ENCODE peak calls at places on chromosomes 7 and 10, in ten cellular contexts. R, D, X, P, M, O, E, B, J and G are unnamed samples.

GRCh38 chr7:158238616-158239289 is 348.9 kb downstream of the PTPRN2 start:
- DNase-seq in R (peak; percentile 86), D (no peak), X (no peak), P (no peak), M (no peak), O (peak; percentile 79), E (no peak), B (no peak), J (no peak), G (no peak)

GRCh38 chr7:24025094-24025493 is 258.9 kb upstream of the NPY start:
- DNase-seq in R (no peak), D (no peak), X (no peak), P (no peak), M (no peak), O (no peak), E (no peak), B (no peak), J (no peak), G (no peak)

GRCh38 chr7:55464422-55464821 is 99.3 kb downstream of the LANCL2 start:
- DNase-seq in R (no peak), D (no peak), X (no peak), P (no peak), M (no peak), O (no peak), E (no peak), B (no peak), J (no peak), G (no peak)

GRCh38 chr7:115962340-115962739 is 68.2 kb downstream of the TFEC start:
- DNase-seq in R (no peak), D (no peak), X (no peak), P (no peak), M (no peak), O (no peak), E (no peak), B (no peak), J (no peak), G (no peak)

GRCh38 chr10:117929321-117930067 is 117.2 kb downstream of the RAB11FIP2 start:
- DNase-seq in R (peak; percentile 90), D (no peak), X (no peak), P (no peak), M (peak; percentile 2), O (no peak), E (no peak), B (no peak), J (no peak), G (no peak)

GRCh38 chr7:14430921-14431320 is 441.5 kb upstream of the ETV1 start:
- DNase-seq in R (no peak), D (no peak), X (no peak), P (no peak), M (no peak), O (no peak), E (no peak), B (no peak), J (no peak), G (no peak)

GRCh38 chr7:26531926-26532325 is 240.3 kb downstream of the SNX10 start:
- DNase-seq in R (no peak), D (no peak), X (no peak), P (no peak), M (no peak), O (no peak), E (no peak), B (no peak), J (no peak), G (no peak)

GRCh38 chr7:22571776-22572175 is 71.8 kb upstream of the STEAP1B start:
- DNase-seq in R (no peak), D (no peak), X (no peak), P (peak; percentile 18), M (no peak), O (no peak), E (no peak), B (no peak), J (no peak), G (no peak)

GRCh38 chr7:2384354-2385243 is 18.8 kb upstream of the CHST12 start:
- DNase-seq in R (no peak), D (no peak), X (no peak), P (no peak), M (no peak), O (no peak), E (no peak), B (no peak), J (no peak), G (no peak)

GRCh38 chr7:3912291-3912690 is 611.2 kb downstream of the SDK1 start:
- DNase-seq in R (no peak), D (no peak), X (no peak), P (no peak), M (no peak), O (no peak), E (no peak), B (no peak), J (no peak), G (no peak)

GRCh38 chr7:8065356-8065813 is 96.8 kb downstream of the GLCCI1 start:
- DNase-seq in R (no peak), D (no peak), X (no peak), P (no peak), M (no peak), O (no peak), E (no peak), B (no peak), J (no peak), G (no peak)

GRCh38 chr7:93115796-93116195 is 2.0 kb downstream of the SAMD9 start:
- DNase-seq in R (no peak), D (no peak), X (no peak), P (no peak), M (no peak), O (no peak), E (no peak), B (no peak), J (no peak), G (no peak)

GRCh38 chr10:112967200-112967599 is 17.2 kb downstream of the TCF7L2 start:
- DNase-seq in R (no peak), D (no peak), X (no peak), P (no peak), M (no peak), O (no peak), E (no peak), B (no peak), J (no peak), G (no peak)

GRCh38 chr7:45593877-45594276 is 19.7 kb downstream of the ADCY1 start:
- DNase-seq in R (peak; percentile 80), D (no peak), X (no peak), P (no peak), M (no peak), O (peak; percentile 82), E (no peak), B (no peak), J (no peak), G (no peak)

GRCh38 chr7:13731643-13732042 is 257.8 kb downstream of the ETV1 start:
- DNase-seq in R (no peak), D (no peak), X (no peak), P (no peak), M (no peak), O (no peak), E (no peak), B (no peak), J (no peak), G (no peak)

GRCh38 chr7:100632951-100633717 is 8.2 kb downstream of the TFR2 start:
- DNase-seq in R (no peak), D (peak; percentile 73), X (no peak), P (no peak), M (no peak), O (no peak), E (no peak), B (no peak), J (peak; percentile 57), G (no peak)
- TF ChIP-seq POLR2A in R (no peak), D (no peak), X (no peak), P (no peak), M (no peak), O (no peak), E (no peak), B (peak; percentile 62), J (no peak), G (no peak)

GRCh38 chr10:13161267-13162012 is at the start of gene MCM10:
- DNase-seq in R (peak; percentile 99), D (peak; percentile 96), X (peak; percentile 99), P (peak; percentile 99), M (peak; percentile 98), O (no peak), E (peak; percentile 98), B (peak; percentile 94), J (peak; percentile 99), G (peak; percentile 98)
- TF ChIP-seq POLR2A in R (no peak), D (no peak), X (no peak), P (no peak), M (no peak), O (no peak), E (no peak), B (peak; percentile 60), J (no peak), G (no peak)

GRCh38 chr7:43298617-43299016 is 186.2 kb downstream of the HECW1 start:
- DNase-seq in R (no peak), D (no peak), X (no peak), P (no peak), M (no peak), O (no peak), E (no peak), B (no peak), J (no peak), G (no peak)

GRCh38 chr7:43303740-43304241 is 191.3 kb downstream of the HECW1 start:
- DNase-seq in R (no peak), D (no peak), X (no peak), P (no peak), M (no peak), O (no peak), E (no peak), B (no peak), J (no peak), G (no peak)

GRCh38 chr7:43302773-43303172 is 190.3 kb downstream of the HECW1 start:
- DNase-seq in R (no peak), D (no peak), X (no peak), P (no peak), M (no peak), O (no peak), E (no peak), B (no peak), J (no peak), G (no peak)

GRCh38 chr7:43300121-43300520 is 187.7 kb downstream of the HECW1 start:
- DNase-seq in R (no peak), D (no peak), X (no peak), P (no peak), M (no peak), O (no peak), E (no peak), B (no peak), J (no peak), G (no peak)

GRCh38 chr7:43302211-43302711 is 189.8 kb downstream of the HECW1 start:
- DNase-seq in R (no peak), D (no peak), X (no peak), P (no peak), M (peak; percentile 29), O (no peak), E (no peak), B (no peak), J (no peak), G (no peak)
- TF ChIP-seq POLR2A in R (no peak), D (no peak), X (no peak), P (no peak), M (no peak), O (no peak), E (no peak), B (no peak), J (no peak), G (no peak)

DNA sequence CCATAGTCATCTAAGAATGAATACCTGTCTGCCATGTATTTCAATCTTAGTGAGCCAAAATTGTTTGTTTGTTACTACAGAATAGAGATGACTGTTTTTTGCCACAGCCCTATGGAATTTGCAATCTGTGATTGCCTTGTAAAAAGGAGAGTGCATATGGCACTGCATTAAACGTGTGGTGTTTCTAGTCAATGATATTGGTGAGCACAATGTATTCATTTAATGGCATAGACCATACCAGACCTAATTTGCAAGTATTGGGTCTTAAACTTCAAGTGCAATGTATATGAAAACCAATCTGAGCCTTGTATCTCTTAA is 11.3 kb downstream of the INSIG1 start:
- DNase-seq in R (no peak), D (no peak), X (no peak), P (no peak), M (no peak), O (no peak), E (no peak), B (no peak), J (no peak), G (no peak)
- TF ChIP-seq POLR2A in R (no peak), D (no peak), X (no peak), P (no peak), M (no peak), O (no peak), E (no peak), B (no peak), J (no peak), G (no peak)